ENCODE peak calls at places on chromosomes 5 and 9, in ten cellular contexts. C, U, M, O, G, E, D, B, T and X are unnamed samples.

GRCh38 chr9:113912816-113913215 is 36.7 kb downstream of the ZNF618 start:
- DNase-seq in U (no peak), T (no peak), B (peak), E (no peak), C (no peak), M (no peak), D (no peak), G (no peak), O (no peak), X (no peak)

GRCh38 chr9:2493106-2493505 is 128.5 kb upstream of the VLDLR start:
- DNase-seq in M (no peak), U (no peak), C (no peak), D (no peak), B (no peak), T (no peak), G (peak), E (peak), O (no peak), X (no peak)

GRCh38 chr5:71839049-71839834 is 120.2 kb downstream of the CARTPT start:
- DNase-seq in O (no peak), E (no peak), U (no peak), G (no peak), M (peak), T (no peak), C (no peak), D (no peak), B (no peak), X (no peak)

GRCh38 chr5:173736923-173737412 is 120.5 kb upstream of the BOD1 start:
- DNase-seq in D (no peak), C (peak), O (peak), E (no peak), M (no peak), T (peak), G (no peak), U (no peak), B (no peak), X (peak)

GRCh38 chr5:132947661-132948060 is 15.8 kb downstream of the AFF4 start:
- DNase-seq in M (no peak), C (peak), T (no peak), O (no peak), D (no peak), B (no peak), E (no peak), G (no peak), U (no peak), X (no peak)

GRCh38 chr9:14326264-14326826 is 12.4 kb upstream of the NFIB start:
- DNase-seq in D (no peak), T (no peak), U (no peak), C (no peak), M (no peak), O (no peak), E (no peak), G (no peak), B (no peak), X (no peak)

GRCh38 chr9:114898741-114899140 is 31.6 kb downstream of the TNFSF8 start:
- DNase-seq in U (no peak), C (no peak), T (no peak), M (no peak), D (no peak), O (peak), G (no peak), B (no peak), E (no peak), X (peak)

GRCh38 chr9:114098660-114099522 is at the start of gene KIF12:
- DNase-seq in G (peak), T (no peak), O (peak), D (peak), U (no peak), M (peak), C (peak), E (no peak), B (peak), X (peak)

GRCh38 chr5:51987239-51987638 is 604.0 kb downstream of the ISL1 start:
- DNase-seq in E (no peak), G (no peak), C (no peak), U (no peak), B (no peak), O (no peak), M (no peak), T (no peak), D (no peak), X (no peak)

GRCh38 chr9:38171926-38172325 is 102.9 kb upstream of the SHB start:
- DNase-seq in G (no peak), B (no peak), C (no peak), E (no peak), O (no peak), M (no peak), U (no peak), T (no peak), D (no peak), X (no peak)

GRCh38 chr9:385818-386398 is 171.2 kb downstream of the DOCK8 start:
- DNase-seq in U (no peak), E (peak), B (peak), O (peak), C (peak), T (no peak), G (peak), D (peak), M (peak), X (peak)

GRCh38 chr5:52173133-52173532 is 614.6 kb upstream of the ITGA1 start:
- DNase-seq in E (no peak), M (no peak), C (no peak), T (no peak), B (no peak), U (no peak), D (no peak), G (no peak), O (no peak), X (no peak)

GRCh38 chr5:149652697-149653096 is 71.4 kb downstream of the ARHGEF37 start:
- DNase-seq in E (no peak), U (no peak), G (no peak), C (no peak), O (no peak), D (no peak), T (no peak), B (no peak), M (no peak), X (no peak)

GRCh38 chr9:102911185-102911584 is 83.9 kb upstream of the CYLC2 start:
- DNase-seq in G (no peak), O (no peak), T (no peak), M (no peak), D (no peak), U (no peak), E (no peak), B (no peak), C (no peak), X (no peak)

GRCh38 chr5:142725231-142726187 is 39.6 kb upstream of the FGF1 start:
- DNase-seq in U (no peak), M (no peak), T (no peak), B (no peak), E (no peak), G (no peak), D (no peak), C (no peak), O (no peak), X (no peak)

GRCh38 chr9:127129718-127130085 is 7.3 kb upstream of the ANGPTL2 start:
- DNase-seq in G (peak), E (peak), T (no peak), U (no peak), D (no peak), B (no peak), M (peak), C (no peak), O (no peak), X (no peak)

GRCh38 chr9:106956971-106957370 is 94.0 kb downstream of the ZNF462 start:
- DNase-seq in T (no peak), C (no peak), B (no peak), M (no peak), E (no peak), G (no peak), O (no peak), U (no peak), D (no peak), X (no peak)

GRCh38 chr5:139641116-139642080 is 6.8 kb upstream of the CXXC5 start:
- DNase-seq in E (peak), G (no peak), C (no peak), B (peak), U (no peak), D (no peak), O (no peak), M (peak), T (no peak), X (peak)

GRCh38 chr5:139640432-139641115 is 7.6 kb upstream of the CXXC5 start:
- DNase-seq in B (peak), G (no peak), E (peak), O (no peak), U (no peak), M (peak), D (no peak), T (no peak), C (no peak), X (peak)

GRCh38 chr5:139638736-139639618 is 9.2 kb upstream of the CXXC5 start:
- DNase-seq in C (no peak), O (peak), T (no peak), E (peak), M (peak), B (peak), G (no peak), U (no peak), D (no peak), X (peak)

GRCh38 chr5:139638090-139638735 is 9.9 kb upstream of the CXXC5 start:
- DNase-seq in D (no peak), U (no peak), C (no peak), O (peak), G (peak), T (no peak), E (peak), M (peak), B (peak), X (peak)

GRCh38 chr5:139639619-139640431 is 8.3 kb upstream of the CXXC5 start:
- DNase-seq in G (no peak), T (no peak), C (no peak), B (peak), U (no peak), E (peak), D (no peak), O (peak), M (peak), X (peak)
- TF ChIP-seq EP300 in G (no peak), T (no peak), C (no peak), B (no peak), U (no peak), E (no peak), D (no peak), O (no peak), M (no peak), X (no peak)

DNA sequence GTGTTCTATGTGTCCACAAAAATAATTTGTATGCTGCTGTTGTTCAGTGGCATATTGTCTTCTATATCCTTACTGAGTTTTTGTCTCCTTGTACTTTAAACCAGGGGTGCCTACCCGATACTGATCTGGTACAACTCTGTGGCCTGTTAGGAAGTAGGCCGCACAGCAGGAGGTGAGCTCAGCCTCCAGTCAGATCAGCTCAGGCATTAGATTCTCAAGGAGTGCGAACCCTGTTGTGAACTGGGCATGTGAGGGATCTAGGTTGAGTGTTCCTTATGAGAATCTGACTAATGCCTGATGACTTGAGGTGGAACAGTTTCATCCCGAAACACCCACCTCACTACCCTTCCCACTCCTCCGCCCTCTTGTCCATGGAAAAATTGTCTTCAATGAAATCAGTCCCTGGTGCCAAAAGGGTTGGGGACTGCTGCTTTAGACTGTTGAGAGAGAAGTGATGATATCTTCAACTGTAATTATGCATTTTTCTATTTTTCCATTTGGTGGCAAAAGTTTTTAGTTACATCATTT is 63.7 kb downstream of the UBE2R2 start:
- DNase-seq in T (no peak), C (no peak), E (no peak), B (peak), G (no peak), M (no peak), U (no peak), D (no peak), O (no peak), X (no peak)
- TF ChIP-seq EP300 in T (no peak), C (no peak), E (no peak), B (no peak), G (no peak), M (no peak), U (no peak), D (no peak), O (no peak), X (no peak)

GRCh38 chr5:90092734-90093133 is 316.8 kb downstream of the CETN3 start:
- DNase-seq in U (no peak), E (no peak), G (no peak), B (no peak), D (no peak), C (no peak), T (no peak), M (no peak), O (no peak), X (no peak)
- TF ChIP-seq EP300 in U (no peak), E (no peak), G (no peak), B (no peak), D (no peak), C (no peak), T (no peak), M (no peak), O (no peak), X (no peak)

GRCh38 chr5:157819502-157820125 is 39.3 kb downstream of the CLINT1 start:
- DNase-seq in C (peak), T (no peak), M (no peak), B (no peak), U (no peak), D (no peak), G (no peak), O (no peak), E (no peak), X (no peak)

GRCh38 chr5:157821822-157822622 is 36.9 kb downstream of the CLINT1 start:
- DNase-seq in E (no peak), M (no peak), D (no peak), B (no peak), G (no peak), C (peak), T (no peak), O (no peak), U (no peak), X (no peak)

GRCh38 chr5:157821405-157821804 is 37.5 kb downstream of the CLINT1 start:
- DNase-seq in T (no peak), O (no peak), C (no peak), G (no peak), B (no peak), D (no peak), M (no peak), U (no peak), E (no peak), X (no peak)

GRCh38 chr5:157818368-157818767 is 40.6 kb downstream of the CLINT1 start:
- DNase-seq in B (no peak), U (no peak), G (no peak), E (no peak), M (no peak), O (no peak), D (no peak), C (no peak), T (no peak), X (no peak)

GRCh38 chr5:157820593-157821252 is 38.2 kb downstream of the CLINT1 start:
- DNase-seq in G (no peak), T (no peak), U (no peak), O (no peak), C (peak), M (peak), D (peak), B (no peak), E (no peak), X (no peak)
- TF ChIP-seq EP300 in G (no peak), T (no peak), U (no peak), O (no peak), C (no peak), M (no peak), D (no peak), B (no peak), E (no peak), X (no peak)

DNA sequence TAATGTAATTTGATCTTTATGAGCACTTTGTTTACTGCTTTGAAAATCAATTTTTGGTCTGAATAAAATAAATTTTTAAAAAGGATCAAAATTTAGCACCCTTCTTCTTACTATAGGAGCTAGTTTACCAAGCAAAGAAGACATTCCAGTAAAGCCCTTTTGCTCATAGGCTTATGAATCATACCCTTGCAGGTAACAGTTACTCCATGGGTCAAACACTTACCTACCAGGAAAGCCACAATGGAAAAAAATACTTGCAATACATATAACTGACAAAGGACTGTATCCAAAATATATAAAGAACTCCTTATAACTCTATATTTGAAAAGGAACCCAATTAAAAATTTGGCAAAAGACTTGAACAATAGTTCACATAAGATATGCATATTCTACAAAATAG is 66.6 kb downstream of the SHOC1 start:
- DNase-seq in D (no peak), T (no peak), C (no peak), U (no peak), B (no peak), G (no peak), E (no peak), M (no peak), O (no peak), X (no peak)
- TF ChIP-seq EP300 in D (no peak), T (no peak), C (no peak), U (no peak), B (no peak), G (no peak), E (no peak), M (no peak), O (no peak), X (no peak)

GRCh38 chr9:93257808-93258331 is 73.9 kb downstream of the WNK2 start:
- DNase-seq in O (no peak), U (no peak), D (no peak), B (peak), G (no peak), E (peak), C (no peak), T (no peak), M (peak), X (peak)
- TF ChIP-seq EP300 in O (no peak), U (no peak), D (no peak), B (no peak), G (no peak), E (no peak), C (no peak), T (no peak), M (no peak), X (no peak)

GRCh38 chr5:34986965-34987364 is 57.6 kb downstream of the DNAJC21 start:
- DNase-seq in U (no peak), B (no peak), D (no peak), O (no peak), T (no peak), G (no peak), M (no peak), E (no peak), C (no peak), X (no peak)

GRCh38 chr5:34996236-34996635 is 51.5 kb downstream of the AGXT2 start:
- DNase-seq in B (no peak), T (no peak), O (no peak), G (no peak), U (no peak), C (no peak), E (no peak), M (no peak), D (no peak), X (no peak)

GRCh38 chr5:34991486-34992238 is 56.1 kb downstream of the AGXT2 start:
- DNase-seq in U (no peak), M (no peak), C (no peak), O (no peak), G (no peak), E (no peak), T (no peak), B (no peak), D (no peak), X (no peak)
- TF ChIP-seq EP300 in U (no peak), M (no peak), C (no peak), O (no peak), G (no peak), E (no peak), T (no peak), B (no peak), D (no peak), X (no peak)